ENCODE peak calls at places on chromosomes 7 and 10, in four cellular contexts. V is RCC 7860; C is activated naive CD8-positive, alpha-beta T cell treated with anti-CD3 and anti-CD28 coated beads, Interleukin-2, amount 10 ng/mL, durations not matched to agents 7 days and 5 days; T is spleen. H is an unnamed sample.

GRCh38 chr7:107035446-107035845 is 9.1 kb upstream of the PRKAR2B start:
- DNase-seq in V (peak), C (no peak), T (no peak), H (no peak)

GRCh38 chr7:154928136-154929005 is 74.6 kb downstream of the PAXIP1 start:
- DNase-seq in V (peak), C (peak), T (peak), H (no peak)

GRCh38 chr7:135758531-135758932 is 9.9 kb upstream of the FAM180A start:
- DNase-seq in V (no peak), C (no peak), T (no peak), H (no peak)

GRCh38 chr10:110448682-110449418 is 48.9 kb upstream of the DUSP5 start:
- DNase-seq in V (no peak), C (peak), T (peak), H (peak)

GRCh38 chr7:130960208-130960988 is 226.4 kb upstream of the KLF14 start:
- DNase-seq in V (peak), C (no peak), T (no peak), H (no peak)

GRCh38 chr10:30151581-30152389 is 92.4 kb upstream of the JCAD start:
- DNase-seq in V (peak), C (no peak), T (no peak), H (no peak)

GRCh38 chr7:155299539-155300202 is 2.0 kb downstream of the INSIG1 start:
- DNase-seq in V (no peak), C (no peak), T (no peak), H (no peak)

GRCh38 chr10:27620425-27621397 is 116.6 kb downstream of the RAB18 start:
- DNase-seq in V (no peak), C (no peak), T (no peak), H (peak)

GRCh38 chr7:118153551-118154177 is 30.3 kb upstream of the LSM8 start:
- DNase-seq in V (peak), C (no peak), T (no peak), H (no peak)